ENCODE peak calls at places on chromosomes 5 and 9, in four cellular contexts. G, B, J and H are unnamed samples.

GRCh38 chr5:137751869-137752491 is 2.2 kb downstream of the HNRNPA0 start:
- DNase-seq in G (peak), B (peak), J (peak), H (peak)

GRCh38 chr5:13955896-13956295 is 11.4 kb upstream of the DNAH5 start:
- DNase-seq in G (no peak), B (no peak), J (peak), H (no peak)

GRCh38 chr5:146884230-146884629 is 5.7 kb upstream of the PPP2R2B start:
- DNase-seq in G (no peak), B (no peak), J (no peak), H (peak)

GRCh38 chr9:88388203-88388885 is at the start of gene SPIN1:
- DNase-seq in G (peak), B (peak), J (peak), H (no peak)

GRCh38 chr9:133649194-133649593 is 13.0 kb downstream of the DBH start:
- DNase-seq in G (no peak), B (no peak), J (no peak), H (no peak)

GRCh38 chr5:126003309-126003708 is 419.9 kb upstream of the GRAMD2B start:
- DNase-seq in G (no peak), B (no peak), J (peak), H (no peak)

GRCh38 chr9:3804148-3804547 is 278.3 kb upstream of the RFX3 start:
- DNase-seq in G (no peak), B (no peak), J (peak), H (no peak)

GRCh38 chr5:57394421-57395210 is 88.0 kb downstream of the ACTBL2 start:
- DNase-seq in G (no peak), B (no peak), J (no peak), H (no peak)

GRCh38 chr9:131094622-131095021 is 1.7 kb upstream of the AIF1L start:
- DNase-seq in G (no peak), B (no peak), J (peak), H (peak)